ENCODE peak calls at places on chromosomes 5 and 9, in seven cellular contexts. D, C, Q, L, M, K and P are unnamed samples.

GRCh38 chr5:103262422-103262871 is 3.9 kb downstream of the MACIR start:
- DNase-seq in L (peak), Q (no peak), K (no peak), D (no peak), M (peak), C (no peak), P (peak)

GRCh38 chr5:171336486-171337206 is 27.6 kb downstream of the TLX3 start:
- DNase-seq in K (no peak), D (peak), M (peak), L (peak), C (no peak), Q (peak), P (peak)

GRCh38 chr9:124950050-124950718 is 9.3 kb upstream of the GOLGA1 start:
- DNase-seq in L (no peak), M (no peak), C (no peak), Q (no peak), K (no peak), D (no peak), P (no peak)

GRCh38 chr5:44538831-44539539 is 149.8 kb upstream of the FGF10 start:
- DNase-seq in Q (no peak), C (no peak), L (no peak), K (no peak), D (no peak), M (no peak), P (peak)

GRCh38 chr9:121860744-121861143 is 209.3 kb downstream of the DAB2IP start:
- DNase-seq in C (no peak), K (no peak), Q (no peak), L (peak), D (no peak), M (no peak), P (peak)

GRCh38 chr9:131798166-131798565 is 58.3 kb upstream of the RAPGEF1 start:
- DNase-seq in M (no peak), L (no peak), C (no peak), K (no peak), D (no peak), Q (no peak), P (no peak)

GRCh38 chr9:22107202-22107601 is 98.1 kb upstream of the CDKN2B start:
- DNase-seq in K (no peak), C (no peak), L (peak), Q (no peak), D (no peak), M (no peak), P (no peak)

GRCh38 chr9:110131499-110131898 is 76.5 kb downstream of the C9orf152 start:
- DNase-seq in D (no peak), C (no peak), M (no peak), K (no peak), Q (no peak), L (no peak), P (no peak)

GRCh38 chr5:127206320-127207113 is 84.1 kb upstream of the MEGF10 start:
- DNase-seq in C (peak), K (no peak), D (no peak), L (peak), M (peak), Q (no peak), P (peak)

GRCh38 chr9:111700776-111701175 is 39.4 kb downstream of the GNG10 start:
- DNase-seq in D (no peak), K (no peak), Q (no peak), M (peak), L (no peak), C (no peak), P (no peak)